ENCODE peak calls at places on chromosomes 5 and 9, in ten cellular contexts. One of them, this sample, is unnamed.

GRCh38 chr5:80192507-80193241 is 63.2 kb downstream of the SERINC5 start:
- DNase-seq in stimulated activated CD8-positive, alpha-beta memory T cell treated with anti-CD3 and anti-CD28 coated beads, Interleukin-4, amount 100 ng/mL, for 24 hours: no peak
- DNase-seq in NCI-H774: no peak
- DNase-seq in choroid plexus epithelial cell: peak; percentile 74
- DNase-seq in AG08395: peak; percentile 54
- DNase-seq in lower lobe of right lung: no peak
- DNase-seq in H7: no peak
- DNase-seq in activated CD8-positive, alpha-beta memory T cell treated with anti-CD3 and anti-CD28 coated beads for 1 hour: no peak
- DNase-seq in GM20000: no peak
- DNase-seq in type B pancreatic cell: no peak
- DNase-seq in this sample: peak; percentile 27

GRCh38 chr5:77843570-77844407 is 67.7 kb upstream of the TBCA start:
- DNase-seq in stimulated activated CD8-positive, alpha-beta memory T cell treated with anti-CD3 and anti-CD28 coated beads, Interleukin-4, amount 100 ng/mL, for 24 hours: no peak
- DNase-seq in NCI-H774: no peak
- DNase-seq in choroid plexus epithelial cell: no peak
- DNase-seq in AG08395: peak; percentile 24
- DNase-seq in lower lobe of right lung: no peak
- DNase-seq in H7: peak; percentile 89
- DNase-seq in activated CD8-positive, alpha-beta memory T cell treated with anti-CD3 and anti-CD28 coated beads for 1 hour: no peak
- DNase-seq in GM20000: no peak
- DNase-seq in type B pancreatic cell: no peak
- DNase-seq in this sample: no peak

GRCh38 chr9:4180907-4181605 is 118.8 kb downstream of the GLIS3 start:
- DNase-seq in stimulated activated CD8-positive, alpha-beta memory T cell treated with anti-CD3 and anti-CD28 coated beads, Interleukin-4, amount 100 ng/mL, for 24 hours: no peak
- DNase-seq in NCI-H774: no peak
- DNase-seq in choroid plexus epithelial cell: no peak
- DNase-seq in AG08395: no peak
- DNase-seq in lower lobe of right lung: peak; percentile 43
- DNase-seq in H7: no peak
- DNase-seq in activated CD8-positive, alpha-beta memory T cell treated with anti-CD3 and anti-CD28 coated beads for 1 hour: no peak
- DNase-seq in GM20000: no peak
- DNase-seq in type B pancreatic cell: no peak
- DNase-seq in this sample: no peak

GRCh38 chr9:114521846-114522245 is 16.6 kb upstream of the WHRN start:
- DNase-seq in stimulated activated CD8-positive, alpha-beta memory T cell treated with anti-CD3 and anti-CD28 coated beads, Interleukin-4, amount 100 ng/mL, for 24 hours: no peak
- DNase-seq in NCI-H774: no peak
- DNase-seq in choroid plexus epithelial cell: peak; percentile 28
- DNase-seq in AG08395: no peak
- DNase-seq in lower lobe of right lung: no peak
- DNase-seq in H7: no peak
- DNase-seq in activated CD8-positive, alpha-beta memory T cell treated with anti-CD3 and anti-CD28 coated beads for 1 hour: no peak
- DNase-seq in GM20000: no peak
- DNase-seq in type B pancreatic cell: no peak
- DNase-seq in this sample: no peak

GRCh38 chr5:56962286-56962685 is 10.4 kb upstream of the MIER3 start:
- DNase-seq in stimulated activated CD8-positive, alpha-beta memory T cell treated with anti-CD3 and anti-CD28 coated beads, Interleukin-4, amount 100 ng/mL, for 24 hours: no peak
- DNase-seq in NCI-H774: no peak
- DNase-seq in choroid plexus epithelial cell: peak; percentile 4
- DNase-seq in AG08395: no peak
- DNase-seq in lower lobe of right lung: no peak
- DNase-seq in H7: no peak
- DNase-seq in activated CD8-positive, alpha-beta memory T cell treated with anti-CD3 and anti-CD28 coated beads for 1 hour: no peak
- DNase-seq in GM20000: no peak
- DNase-seq in type B pancreatic cell: no peak
- DNase-seq in this sample: no peak

GRCh38 chr9:93184439-93185221 is 691 bp downstream of the WNK2 start:
- DNase-seq in stimulated activated CD8-positive, alpha-beta memory T cell treated with anti-CD3 and anti-CD28 coated beads, Interleukin-4, amount 100 ng/mL, for 24 hours: no peak
- DNase-seq in NCI-H774: no peak
- DNase-seq in choroid plexus epithelial cell: no peak
- DNase-seq in AG08395: no peak
- DNase-seq in lower lobe of right lung: no peak
- DNase-seq in H7: peak; percentile 91
- DNase-seq in activated CD8-positive, alpha-beta memory T cell treated with anti-CD3 and anti-CD28 coated beads for 1 hour: no peak
- DNase-seq in GM20000: peak; percentile 77
- DNase-seq in type B pancreatic cell: no peak
- DNase-seq in this sample: peak; percentile 38

GRCh38 chr9:16552252-16552651 is 318.2 kb downstream of the BNC2 start:
- DNase-seq in stimulated activated CD8-positive, alpha-beta memory T cell treated with anti-CD3 and anti-CD28 coated beads, Interleukin-4, amount 100 ng/mL, for 24 hours: no peak
- DNase-seq in NCI-H774: no peak
- DNase-seq in choroid plexus epithelial cell: no peak
- DNase-seq in AG08395: no peak
- DNase-seq in lower lobe of right lung: no peak
- DNase-seq in H7: no peak
- DNase-seq in activated CD8-positive, alpha-beta memory T cell treated with anti-CD3 and anti-CD28 coated beads for 1 hour: no peak
- DNase-seq in GM20000: no peak
- DNase-seq in type B pancreatic cell: no peak
- DNase-seq in this sample: no peak

GRCh38 chr5:121503111-121503840 is 348.4 kb upstream of the FTMT start:
- DNase-seq in stimulated activated CD8-positive, alpha-beta memory T cell treated with anti-CD3 and anti-CD28 coated beads, Interleukin-4, amount 100 ng/mL, for 24 hours: no peak
- DNase-seq in NCI-H774: no peak
- DNase-seq in choroid plexus epithelial cell: peak; percentile 2
- DNase-seq in AG08395: no peak
- DNase-seq in lower lobe of right lung: peak; percentile 46
- DNase-seq in H7: peak; percentile 1
- DNase-seq in activated CD8-positive, alpha-beta memory T cell treated with anti-CD3 and anti-CD28 coated beads for 1 hour: no peak
- DNase-seq in GM20000: no peak
- DNase-seq in type B pancreatic cell: peak; percentile 67
- DNase-seq in this sample: peak; percentile 59

GRCh38 chr5:140969880-140970279 is 3.6 kb downstream of the PCDHAC2 start:
- DNase-seq in stimulated activated CD8-positive, alpha-beta memory T cell treated with anti-CD3 and anti-CD28 coated beads, Interleukin-4, amount 100 ng/mL, for 24 hours: no peak
- DNase-seq in NCI-H774: no peak
- DNase-seq in choroid plexus epithelial cell: no peak
- DNase-seq in AG08395: no peak
- DNase-seq in lower lobe of right lung: no peak
- DNase-seq in H7: no peak
- DNase-seq in activated CD8-positive, alpha-beta memory T cell treated with anti-CD3 and anti-CD28 coated beads for 1 hour: no peak
- DNase-seq in GM20000: no peak
- DNase-seq in type B pancreatic cell: no peak
- DNase-seq in this sample: no peak

GRCh38 chr9:113656771-113657670 is 193.5 kb downstream of the RGS3 start:
- DNase-seq in stimulated activated CD8-positive, alpha-beta memory T cell treated with anti-CD3 and anti-CD28 coated beads, Interleukin-4, amount 100 ng/mL, for 24 hours: no peak
- DNase-seq in NCI-H774: no peak
- DNase-seq in choroid plexus epithelial cell: no peak
- DNase-seq in AG08395: no peak
- DNase-seq in lower lobe of right lung: no peak
- DNase-seq in H7: peak; percentile 38
- DNase-seq in activated CD8-positive, alpha-beta memory T cell treated with anti-CD3 and anti-CD28 coated beads for 1 hour: no peak
- DNase-seq in GM20000: no peak
- DNase-seq in type B pancreatic cell: no peak
- DNase-seq in this sample: no peak

GRCh38 chr9:126301985-126302603 is 24.5 kb upstream of the MVB12B start:
- DNase-seq in stimulated activated CD8-positive, alpha-beta memory T cell treated with anti-CD3 and anti-CD28 coated beads, Interleukin-4, amount 100 ng/mL, for 24 hours: no peak
- DNase-seq in NCI-H774: peak; percentile 68
- DNase-seq in choroid plexus epithelial cell: peak; percentile 78
- DNase-seq in AG08395: peak; percentile 84
- DNase-seq in lower lobe of right lung: no peak
- DNase-seq in H7: peak; percentile 85
- DNase-seq in activated CD8-positive, alpha-beta memory T cell treated with anti-CD3 and anti-CD28 coated beads for 1 hour: peak; percentile 8
- DNase-seq in GM20000: peak; percentile 63
- DNase-seq in type B pancreatic cell: no peak
- DNase-seq in this sample: peak; percentile 38

GRCh38 chr5:8807636-8808035 is 738.2 kb downstream of the SEMA5A start:
- DNase-seq in stimulated activated CD8-positive, alpha-beta memory T cell treated with anti-CD3 and anti-CD28 coated beads, Interleukin-4, amount 100 ng/mL, for 24 hours: no peak
- DNase-seq in NCI-H774: no peak
- DNase-seq in choroid plexus epithelial cell: peak; percentile 65
- DNase-seq in AG08395: no peak
- DNase-seq in lower lobe of right lung: no peak
- DNase-seq in H7: no peak
- DNase-seq in activated CD8-positive, alpha-beta memory T cell treated with anti-CD3 and anti-CD28 coated beads for 1 hour: no peak
- DNase-seq in GM20000: no peak
- DNase-seq in type B pancreatic cell: no peak
- DNase-seq in this sample: no peak

GRCh38 chr9:110116543-110116885 is 91.4 kb downstream of the C9orf152 start:
- DNase-seq in stimulated activated CD8-positive, alpha-beta memory T cell treated with anti-CD3 and anti-CD28 coated beads, Interleukin-4, amount 100 ng/mL, for 24 hours: no peak
- DNase-seq in NCI-H774: no peak
- DNase-seq in choroid plexus epithelial cell: peak; percentile 94
- DNase-seq in AG08395: peak; percentile 78
- DNase-seq in lower lobe of right lung: no peak
- DNase-seq in H7: no peak
- DNase-seq in activated CD8-positive, alpha-beta memory T cell treated with anti-CD3 and anti-CD28 coated beads for 1 hour: no peak
- DNase-seq in GM20000: no peak
- DNase-seq in type B pancreatic cell: no peak
- DNase-seq in this sample: no peak

GRCh38 chr5:78640622-78641021 is 8.0 kb downstream of the LHFPL2 start:
- DNase-seq in stimulated activated CD8-positive, alpha-beta memory T cell treated with anti-CD3 and anti-CD28 coated beads, Interleukin-4, amount 100 ng/mL, for 24 hours: no peak
- DNase-seq in NCI-H774: no peak
- DNase-seq in choroid plexus epithelial cell: no peak
- DNase-seq in AG08395: peak; percentile 24
- DNase-seq in lower lobe of right lung: no peak
- DNase-seq in H7: no peak
- DNase-seq in activated CD8-positive, alpha-beta memory T cell treated with anti-CD3 and anti-CD28 coated beads for 1 hour: no peak
- DNase-seq in GM20000: no peak
- DNase-seq in type B pancreatic cell: no peak
- DNase-seq in this sample: no peak

GRCh38 chr9:20466328-20467008 is 155.8 kb downstream of the MLLT3 start:
- DNase-seq in stimulated activated CD8-positive, alpha-beta memory T cell treated with anti-CD3 and anti-CD28 coated beads, Interleukin-4, amount 100 ng/mL, for 24 hours: no peak
- DNase-seq in NCI-H774: no peak
- DNase-seq in choroid plexus epithelial cell: no peak
- DNase-seq in AG08395: no peak
- DNase-seq in lower lobe of right lung: no peak
- DNase-seq in H7: no peak
- DNase-seq in activated CD8-positive, alpha-beta memory T cell treated with anti-CD3 and anti-CD28 coated beads for 1 hour: no peak
- DNase-seq in GM20000: no peak
- DNase-seq in type B pancreatic cell: no peak
- DNase-seq in this sample: no peak

GRCh38 chr9:117768740-117769400 is 64.7 kb downstream of the TLR4 start:
- DNase-seq in stimulated activated CD8-positive, alpha-beta memory T cell treated with anti-CD3 and anti-CD28 coated beads, Interleukin-4, amount 100 ng/mL, for 24 hours: no peak
- DNase-seq in NCI-H774: no peak
- DNase-seq in choroid plexus epithelial cell: peak; percentile 59
- DNase-seq in AG08395: no peak
- DNase-seq in lower lobe of right lung: no peak
- DNase-seq in H7: no peak
- DNase-seq in activated CD8-positive, alpha-beta memory T cell treated with anti-CD3 and anti-CD28 coated beads for 1 hour: no peak
- DNase-seq in GM20000: no peak
- DNase-seq in type B pancreatic cell: no peak
- DNase-seq in this sample: no peak

GRCh38 chr5:134458234-134458633 is 46.6 kb upstream of the CDKN2AIPNL start:
- DNase-seq in stimulated activated CD8-positive, alpha-beta memory T cell treated with anti-CD3 and anti-CD28 coated beads, Interleukin-4, amount 100 ng/mL, for 24 hours: no peak
- DNase-seq in NCI-H774: no peak
- DNase-seq in choroid plexus epithelial cell: peak; percentile 54
- DNase-seq in AG08395: peak; percentile 72
- DNase-seq in lower lobe of right lung: peak; percentile 43
- DNase-seq in H7: no peak
- DNase-seq in activated CD8-positive, alpha-beta memory T cell treated with anti-CD3 and anti-CD28 coated beads for 1 hour: no peak
- DNase-seq in GM20000: no peak
- DNase-seq in type B pancreatic cell: no peak
- DNase-seq in this sample: peak; percentile 47

GRCh38 chr9:34992376-34992951 is 2.9 kb downstream of the DNAJB5 start:
- DNase-seq in stimulated activated CD8-positive, alpha-beta memory T cell treated with anti-CD3 and anti-CD28 coated beads, Interleukin-4, amount 100 ng/mL, for 24 hours: peak; percentile 44
- DNase-seq in NCI-H774: no peak
- DNase-seq in choroid plexus epithelial cell: peak; percentile 86
- DNase-seq in AG08395: peak; percentile 72
- DNase-seq in lower lobe of right lung: no peak
- DNase-seq in H7: peak; percentile 45
- DNase-seq in activated CD8-positive, alpha-beta memory T cell treated with anti-CD3 and anti-CD28 coated beads for 1 hour: no peak
- DNase-seq in GM20000: no peak
- DNase-seq in type B pancreatic cell: no peak
- DNase-seq in this sample: no peak

GRCh38 chr5:173689713-173690360 is 73.4 kb upstream of the BOD1 start:
- DNase-seq in stimulated activated CD8-positive, alpha-beta memory T cell treated with anti-CD3 and anti-CD28 coated beads, Interleukin-4, amount 100 ng/mL, for 24 hours: no peak
- DNase-seq in NCI-H774: no peak
- DNase-seq in choroid plexus epithelial cell: peak; percentile 26
- DNase-seq in AG08395: no peak
- DNase-seq in lower lobe of right lung: no peak
- DNase-seq in H7: no peak
- DNase-seq in activated CD8-positive, alpha-beta memory T cell treated with anti-CD3 and anti-CD28 coated beads for 1 hour: no peak
- DNase-seq in GM20000: peak; percentile 55
- DNase-seq in type B pancreatic cell: no peak
- DNase-seq in this sample: peak; percentile 78

GRCh38 chr5:18553269-18553668 is 919.0 kb downstream of the TAF11L14 start:
- DNase-seq in stimulated activated CD8-positive, alpha-beta memory T cell treated with anti-CD3 and anti-CD28 coated beads, Interleukin-4, amount 100 ng/mL, for 24 hours: no peak
- DNase-seq in NCI-H774: no peak
- DNase-seq in choroid plexus epithelial cell: peak; percentile 25
- DNase-seq in AG08395: no peak
- DNase-seq in lower lobe of right lung: no peak
- DNase-seq in H7: no peak
- DNase-seq in activated CD8-positive, alpha-beta memory T cell treated with anti-CD3 and anti-CD28 coated beads for 1 hour: no peak
- DNase-seq in GM20000: no peak
- DNase-seq in type B pancreatic cell: no peak
- DNase-seq in this sample: no peak

GRCh38 chr5:1005904-1006655 is 2.5 kb upstream of the NKD2 start:
- DNase-seq in stimulated activated CD8-positive, alpha-beta memory T cell treated with anti-CD3 and anti-CD28 coated beads, Interleukin-4, amount 100 ng/mL, for 24 hours: no peak
- DNase-seq in NCI-H774: no peak
- DNase-seq in choroid plexus epithelial cell: no peak
- DNase-seq in AG08395: no peak
- DNase-seq in lower lobe of right lung: peak; percentile 32
- DNase-seq in H7: peak; percentile 44
- DNase-seq in activated CD8-positive, alpha-beta memory T cell treated with anti-CD3 and anti-CD28 coated beads for 1 hour: no peak
- DNase-seq in GM20000: peak; percentile 35
- DNase-seq in type B pancreatic cell: peak; percentile 59
- DNase-seq in this sample: no peak

GRCh38 chr5:156155638-156156037 is 171.3 kb upstream of the SGCD start:
- DNase-seq in stimulated activated CD8-positive, alpha-beta memory T cell treated with anti-CD3 and anti-CD28 coated beads, Interleukin-4, amount 100 ng/mL, for 24 hours: no peak
- DNase-seq in NCI-H774: no peak
- DNase-seq in choroid plexus epithelial cell: no peak
- DNase-seq in AG08395: no peak
- DNase-seq in lower lobe of right lung: no peak
- DNase-seq in H7: no peak
- DNase-seq in activated CD8-positive, alpha-beta memory T cell treated with anti-CD3 and anti-CD28 coated beads for 1 hour: no peak
- DNase-seq in GM20000: no peak
- DNase-seq in type B pancreatic cell: no peak
- DNase-seq in this sample: peak; percentile 45

GRCh38 chr9:92385474-92385873 is 18.9 kb downstream of the OGN start:
- DNase-seq in stimulated activated CD8-positive, alpha-beta memory T cell treated with anti-CD3 and anti-CD28 coated beads, Interleukin-4, amount 100 ng/mL, for 24 hours: no peak
- DNase-seq in NCI-H774: no peak
- DNase-seq in choroid plexus epithelial cell: no peak
- DNase-seq in AG08395: no peak
- DNase-seq in lower lobe of right lung: no peak
- DNase-seq in H7: no peak
- DNase-seq in activated CD8-positive, alpha-beta memory T cell treated with anti-CD3 and anti-CD28 coated beads for 1 hour: no peak
- DNase-seq in GM20000: no peak
- DNase-seq in type B pancreatic cell: no peak
- DNase-seq in this sample: no peak

GRCh38 chr5:163758283-163758711 is 252.9 kb downstream of the MAT2B start:
- DNase-seq in stimulated activated CD8-positive, alpha-beta memory T cell treated with anti-CD3 and anti-CD28 coated beads, Interleukin-4, amount 100 ng/mL, for 24 hours: no peak
- DNase-seq in NCI-H774: no peak
- DNase-seq in choroid plexus epithelial cell: peak; percentile 67
- DNase-seq in AG08395: no peak
- DNase-seq in lower lobe of right lung: no peak
- DNase-seq in H7: no peak
- DNase-seq in activated CD8-positive, alpha-beta memory T cell treated with anti-CD3 and anti-CD28 coated beads for 1 hour: no peak
- DNase-seq in GM20000: no peak
- DNase-seq in type B pancreatic cell: no peak
- DNase-seq in this sample: no peak